ENCODE peak calls at places on chromosomes 1 and 21, in eight cellular contexts. I is neural progenitor cell, H is dorsolateral prefrontal cortex, E is fibroblast of the aortic adventitia, N is psoas muscle, W is pancreas, D is GM12864, Y is stomach. P is an unnamed sample.

GRCh38 chr1:25989440-25989839 is 8.4 kb downstream of the PAFAH2 start:
- DNase-seq in W (no peak), I (no peak), E (no peak), N (no peak), D (no peak), Y (no peak), H (no peak), P (no peak)

GRCh38 chr1:211135342-211135950 is 1.5 kb upstream of the KCNH1 start:
- DNase-seq in W (no peak), I (peak), D (no peak), E (peak), Y (no peak), N (no peak), H (no peak), P (peak)

GRCh38 chr1:201599548-201599947 is 60.6 kb downstream of the NAV1 start:
- DNase-seq in I (no peak), D (no peak), E (no peak), W (no peak), Y (no peak), N (no peak), H (no peak), P (no peak)

GRCh38 chr1:91754348-91754747 is 131.6 kb downstream of the TGFBR3 start:
- DNase-seq in D (peak), W (no peak), H (no peak), Y (no peak), I (no peak), N (no peak), E (peak), P (peak)

GRCh38 chr1:206502813-206503212 is 4.5 kb upstream of the RASSF5 start:
- DNase-seq in E (peak), N (no peak), H (no peak), Y (no peak), W (no peak), D (no peak), I (no peak), P (no peak)

GRCh38 chr21:34885636-34886553 is 163.2 kb downstream of the RUNX1 start:
- DNase-seq in N (no peak), W (no peak), H (no peak), Y (no peak), E (no peak), D (no peak), I (peak), P (peak)

GRCh38 chr1:14939527-14940284 is 213.8 kb upstream of the TMEM51 start:
- DNase-seq in I (no peak), D (no peak), E (peak), N (peak), H (no peak), Y (no peak), W (no peak), P (peak)

GRCh38 chr1:206895320-206895719 is 1.9 kb upstream of the IL24 start:
- DNase-seq in H (no peak), N (no peak), Y (no peak), I (no peak), W (no peak), E (no peak), D (no peak), P (no peak)

GRCh38 chr21:37393786-37394185 is 27.2 kb downstream of the DYRK1A start:
- DNase-seq in N (no peak), Y (no peak), H (no peak), W (no peak), D (no peak), E (no peak), I (no peak), P (no peak)

GRCh38 chr21:46118871-46119564 is 21.1 kb downstream of the COL6A2 start:
- DNase-seq in I (no peak), Y (no peak), D (no peak), H (no peak), E (no peak), W (no peak), N (peak), P (no peak)

GRCh38 chr1:101474039-101474665 is 237.3 kb downstream of the S1PR1 start:
- DNase-seq in I (peak), H (no peak), Y (no peak), D (no peak), E (no peak), N (no peak), W (no peak), P (no peak)

GRCh38 chr1:212341090-212341489 is 55.9 kb downstream of the PPP2R5A start:
- DNase-seq in H (no peak), E (no peak), D (no peak), W (no peak), I (no peak), Y (no peak), N (no peak), P (no peak)

GRCh38 chr1:220281159-220281574 is 8.9 kb upstream of the RAB3GAP2 start:
- DNase-seq in W (no peak), Y (no peak), H (no peak), D (no peak), I (peak), E (peak), N (no peak), P (no peak)

GRCh38 chr1:84141177-84142003 is 2.7 kb upstream of the PRKACB start:
- DNase-seq in E (peak), W (no peak), Y (no peak), H (no peak), N (no peak), D (no peak), I (no peak), P (peak)

GRCh38 chr21:16419188-16419874 is 689.5 kb downstream of the USP25 start:
- DNase-seq in N (peak), H (peak), I (peak), Y (peak), W (peak), E (peak), D (no peak), P (peak)

GRCh38 chr21:9759972-9760371 is 761.4 kb upstream of the TPTE start:
- DNase-seq in I (no peak), Y (no peak), D (no peak), W (no peak), E (no peak), N (no peak), H (no peak), P (no peak)

GRCh38 chr1:109186704-109187071 is 27.0 kb upstream of the SARS1 start:
- DNase-seq in W (no peak), D (no peak), E (peak), I (no peak), H (no peak), Y (no peak), N (no peak), P (no peak)

GRCh38 chr21:29261555-29262540 is 36.9 kb upstream of the BACH1 start:
- DNase-seq in I (no peak), D (no peak), E (no peak), N (no peak), Y (no peak), H (no peak), W (no peak), P (no peak)

GRCh38 chr1:60936052-60936619 is 146.2 kb upstream of the NFIA start:
- DNase-seq in N (no peak), Y (no peak), W (no peak), I (no peak), H (peak), E (peak), D (no peak), P (peak)

GRCh38 chr1:234928642-234929041 is 200.0 kb downstream of the TOMM20 start:
- DNase-seq in N (no peak), I (no peak), H (no peak), E (no peak), D (no peak), Y (no peak), W (no peak), P (no peak)

GRCh38 chr21:34579411-34579810 is 35.5 kb downstream of the RCAN1 start:
- DNase-seq in D (peak), N (no peak), I (no peak), H (no peak), E (peak), W (no peak), Y (no peak), P (peak)

GRCh38 chr21:35198982-35199732 is 150.1 kb upstream of the RUNX1 start:
- DNase-seq in E (no peak), H (no peak), Y (no peak), N (no peak), I (no peak), D (no peak), W (no peak), P (no peak)

GRCh38 chr1:30376054-30376453 is 347.3 kb downstream of the MATN1 start:
- DNase-seq in I (no peak), W (no peak), D (no peak), E (no peak), N (no peak), H (no peak), Y (peak), P (no peak)

GRCh38 chr1:80656628-80657019 is 1144.1 kb upstream of the ADGRL2 start:
- DNase-seq in W (no peak), E (no peak), H (no peak), N (no peak), D (no peak), Y (no peak), I (no peak), P (peak)

GRCh38 chr1:108064255-108064654 is 99.3 kb upstream of the VAV3 start:
- DNase-seq in I (no peak), H (no peak), E (no peak), N (no peak), Y (no peak), D (no peak), W (no peak), P (no peak)

GRCh38 chr1:151834239-151834638 is 2.6 kb upstream of the RORC start:
- DNase-seq in I (no peak), N (peak), D (no peak), E (no peak), H (no peak), W (no peak), Y (no peak), P (no peak)

GRCh38 chr1:234398849-234399381 is 25.7 kb downstream of the COA6 start:
- DNase-seq in N (no peak), W (no peak), H (no peak), Y (no peak), E (peak), D (peak), I (no peak), P (peak)

GRCh38 chr1:108089482-108089881 is 110.7 kb downstream of the SLC25A24 start:
- DNase-seq in H (no peak), Y (no peak), I (no peak), D (no peak), N (no peak), E (peak), W (no peak), P (no peak)

GRCh38 chr1:53576381-53576801 is 117.2 kb downstream of the DMRTB1 start:
- DNase-seq in Y (no peak), H (no peak), N (no peak), D (no peak), I (no peak), E (no peak), W (no peak), P (no peak)

GRCh38 chr1:70038025-70038424 is 167.4 kb downstream of the LRRC40 start:
- DNase-seq in D (no peak), Y (no peak), H (no peak), I (no peak), W (no peak), E (no peak), N (no peak), P (peak)

GRCh38 chr1:109632671-109633346 is 13.2 kb downstream of the AMPD2 start:
- DNase-seq in H (no peak), E (no peak), Y (peak), D (no peak), N (no peak), I (peak), W (no peak), P (no peak)

GRCh38 chr21:29540289-29540688 is 241.6 kb downstream of the BACH1 start:
- DNase-seq in N (no peak), Y (no peak), D (no peak), I (no peak), H (no peak), W (no peak), E (no peak), P (no peak)

GRCh38 chr1:61122389-61122788 is 40.0 kb downstream of the NFIA start:
- DNase-seq in H (no peak), E (no peak), I (no peak), D (no peak), N (no peak), W (no peak), Y (no peak), P (no peak)

GRCh38 chr1:64171797-64172281 is 31.6 kb upstream of the UBE2U start:
- DNase-seq in I (no peak), E (peak), H (no peak), Y (no peak), N (no peak), D (peak), W (no peak), P (peak)

GRCh38 chr1:215971793-215972441 is 404.8 kb downstream of the KCTD3 start:
- DNase-seq in E (no peak), I (peak), H (no peak), W (no peak), N (no peak), Y (no peak), D (no peak), P (no peak)

GRCh38 chr1:31798433-31799195 is 17.2 kb downstream of the SPOCD1 start:
- DNase-seq in D (no peak), I (no peak), H (no peak), Y (no peak), E (peak), N (peak), W (no peak), P (peak)

GRCh38 chr1:248815407-248816034 is 10.2 kb downstream of the SH3BP5L start:
- DNase-seq in E (no peak), D (no peak), I (no peak), N (no peak), W (no peak), H (no peak), Y (no peak), P (no peak)
- H3K4me3 ChIP-seq in E (no peak), D (no peak), I (no peak), N (no peak), W (no peak), H (no peak), Y (no peak), P (no peak)

GRCh38 chr1:12405325-12406217 is 175.7 kb downstream of the VPS13D start:
- DNase-seq in E (peak), H (no peak), N (no peak), D (no peak), W (no peak), Y (peak), I (peak), P (peak)
- TF ChIP-seq CTCF in E (peak), H (no peak), N (no peak), D (no peak), W (no peak), Y (no peak), I (peak), P (peak)

DNA sequence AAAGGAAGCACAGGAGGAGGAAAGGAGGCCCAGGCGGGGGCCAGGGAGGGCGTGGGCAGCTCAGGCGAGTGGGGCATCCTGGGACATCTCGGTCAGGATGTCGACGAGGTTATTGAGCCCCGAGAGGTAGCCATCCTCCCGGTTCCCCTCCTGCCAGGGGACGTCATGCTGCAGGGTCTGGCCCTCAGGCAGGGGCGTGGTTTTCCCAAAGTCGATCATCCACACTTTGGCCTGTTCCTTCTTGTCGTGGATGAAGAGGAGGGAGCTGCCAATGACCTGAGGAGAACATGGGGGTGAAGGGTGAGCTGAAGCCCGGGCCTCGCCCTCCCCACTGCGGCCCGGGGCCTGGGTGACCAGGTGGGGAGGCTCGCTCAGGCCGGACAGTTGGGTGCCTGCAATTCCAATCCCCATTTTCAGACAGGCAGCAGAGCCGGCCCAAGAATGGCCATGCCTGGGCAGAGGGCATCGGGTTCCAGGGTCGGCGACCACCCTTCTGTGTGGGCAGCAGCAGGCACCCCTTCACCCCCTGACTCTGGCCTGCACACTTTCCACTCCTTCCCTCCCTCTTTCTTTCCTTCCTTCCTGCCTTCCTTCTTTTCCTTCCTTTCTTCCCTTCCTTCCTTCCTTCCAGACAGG is 86.2 kb downstream of the STUM start:
- DNase-seq in H (no peak), I (no peak), D (no peak), E (no peak), Y (no peak), W (no peak), N (peak), P (no peak)
- H3K4me3 ChIP-seq in H (no peak), I (no peak), D (no peak), E (no peak), Y (no peak), W (no peak), N (no peak), P (no peak)

DNA sequence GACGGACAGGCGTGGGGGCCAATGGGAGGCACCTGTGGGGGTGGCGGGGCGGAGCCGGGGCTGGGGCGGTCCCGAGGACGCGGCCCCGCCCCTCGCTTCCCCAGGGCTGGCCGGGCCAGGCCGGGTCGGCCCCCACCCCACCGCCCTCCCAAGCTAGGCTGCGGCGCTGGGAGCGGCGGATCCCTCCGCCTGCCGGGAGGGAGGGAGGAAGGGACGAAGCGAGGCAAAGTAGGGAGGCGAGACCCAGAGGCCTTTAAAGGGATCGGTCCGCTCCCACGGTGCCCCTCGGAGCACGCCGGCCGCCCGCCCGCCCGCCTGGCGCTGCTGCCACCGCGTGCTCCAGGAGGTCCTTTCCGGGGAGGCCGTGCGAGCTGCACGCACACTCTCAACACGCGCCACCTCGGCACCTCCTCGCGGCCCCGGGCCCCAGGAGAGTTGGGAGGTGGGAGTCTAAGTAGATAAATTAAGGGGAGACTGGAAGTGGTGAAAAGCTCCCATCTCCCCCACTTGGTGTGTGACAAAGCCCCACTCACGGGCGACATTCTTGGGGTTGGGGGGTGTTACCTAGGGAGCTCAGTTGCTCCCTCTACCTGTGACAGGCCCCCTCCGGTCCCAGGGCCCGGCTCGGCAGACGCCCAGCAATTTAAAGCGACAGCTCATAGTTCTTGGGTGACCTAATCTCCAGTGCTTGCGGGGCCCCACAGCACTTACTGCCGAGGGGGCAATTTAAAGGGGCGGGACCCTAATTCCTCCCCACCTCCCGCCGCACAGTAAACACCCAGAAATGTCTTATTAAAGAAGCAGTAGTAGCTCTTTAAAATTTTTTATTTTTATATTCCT is 492 bp upstream of the MEF2D start:
- DNase-seq in D (peak), H (peak), N (peak), E (peak), I (peak), Y (peak), W (peak), P (peak)
- TF ChIP-seq CTCF in D (peak), H (peak), N (peak), E (no peak), I (peak), Y (peak), W (peak), P (peak)

GRCh38 chr1:23169219-23169575 is 541 bp upstream of the LUZP1 start:
- DNase-seq in D (no peak), E (no peak), W (no peak), Y (no peak), H (no peak), N (no peak), I (no peak), P (no peak)
- H3K4me3 ChIP-seq in D (no peak), E (no peak), W (peak), Y (peak), H (peak), N (peak), I (peak), P (peak)

GRCh38 chr1:183920651-183921050 is 115.7 kb downstream of the RGL1 start:
- DNase-seq in D (no peak), Y (no peak), N (no peak), H (no peak), I (no peak), E (no peak), W (no peak), P (no peak)

GRCh38 chr1:183918589-183918988 is 113.7 kb downstream of the RGL1 start:
- DNase-seq in I (no peak), N (no peak), Y (no peak), D (no peak), W (no peak), E (no peak), H (peak), P (no peak)

GRCh38 chr1:183926978-183927377 is 110.5 kb downstream of the COLGALT2 start:
- DNase-seq in I (no peak), W (no peak), E (peak), N (no peak), Y (no peak), D (no peak), H (no peak), P (peak)

GRCh38 chr1:183925947-183926346 is 111.6 kb downstream of the COLGALT2 start:
- DNase-seq in D (no peak), E (no peak), H (no peak), I (no peak), N (no peak), Y (no peak), W (no peak), P (no peak)

DNA sequence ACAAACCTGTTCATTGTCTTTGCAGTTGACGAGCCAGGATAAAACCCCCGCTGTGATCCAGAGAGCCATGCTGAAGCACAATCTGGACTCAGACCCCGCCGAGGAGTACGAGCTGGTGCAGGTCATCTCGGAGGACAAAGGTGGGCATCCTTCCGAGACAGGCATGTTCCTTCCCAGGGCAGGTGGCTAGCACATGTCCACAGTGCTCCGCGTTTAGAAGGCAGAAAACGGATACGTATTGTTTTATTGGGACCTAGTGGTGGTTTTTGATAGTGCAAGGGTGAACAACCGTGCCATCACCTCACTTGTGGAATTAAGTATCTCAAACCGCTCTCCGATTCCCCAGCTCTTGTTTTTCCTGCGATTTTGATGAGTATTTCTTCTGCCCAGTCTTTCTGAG is 115.3 kb downstream of the COLGALT2 start:
- DNase-seq in H (no peak), Y (no peak), D (no peak), W (no peak), I (no peak), N (no peak), E (no peak), P (no peak)
- TF ChIP-seq CTCF in H (peak), Y (no peak), D (peak), W (no peak), I (peak), N (no peak), E (peak), P (no peak)

DNA sequence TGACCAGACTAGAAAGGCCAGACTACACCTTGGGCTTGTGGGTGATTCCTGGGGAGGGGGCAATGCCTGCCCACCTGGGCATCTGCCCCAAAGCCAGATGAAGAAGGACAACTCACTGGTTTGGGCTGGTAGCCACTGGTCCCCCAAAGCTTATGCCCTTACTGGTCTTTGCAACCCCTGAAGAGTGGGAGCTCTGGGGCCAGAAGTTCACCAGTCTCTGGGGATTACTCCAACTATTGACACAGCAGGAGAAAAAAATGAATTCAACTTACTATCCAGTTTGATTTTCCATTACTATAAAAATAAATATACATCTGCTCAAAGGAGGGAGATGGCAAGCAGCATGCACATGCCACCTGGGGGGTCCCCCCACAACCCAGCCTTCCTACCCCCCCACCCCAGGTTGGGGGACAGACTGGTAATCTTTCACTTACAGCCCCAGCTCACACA is 2.6 kb downstream of the AHDC1 start:
- DNase-seq in W (no peak), H (no peak), N (no peak), E (no peak), D (no peak), Y (no peak), I (no peak), P (no peak)
- H3K4me3 ChIP-seq in W (peak), H (peak), N (peak), E (peak), D (no peak), Y (peak), I (peak), P (peak)